ENCODE peak calls at places on chromosomes 2 and 18, in seven cellular contexts. S is AG10803, W is colonic mucosa, L is kidney epithelial cell, R is kidney, M is neural progenitor cell, D is stomach. T is an unnamed sample.

GRCh38 chr2:19542796-19543195 is 184.4 kb upstream of the OSR1 start:
- DNase-seq in R (no peak), M (no peak), S (peak; percentile 15), W (no peak), L (no peak), D (no peak), T (no peak)

GRCh38 chr2:241309684-241310117 is 5.8 kb downstream of the HDLBP start:
- DNase-seq in S (peak; percentile 58), D (peak; percentile 38), L (no peak), M (no peak), W (no peak), R (no peak), T (no peak)

GRCh38 chr2:53018830-53019425 is 748.7 kb upstream of the CHAC2 start:
- DNase-seq in D (no peak), L (no peak), R (no peak), S (no peak), W (no peak), M (peak; percentile 23), T (no peak)

GRCh38 chr2:61354486-61355197 is 116.2 kb downstream of the USP34 start:
- DNase-seq in S (no peak), L (no peak), W (no peak), D (no peak), M (no peak), R (no peak), T (no peak)

GRCh38 chr2:189466656-189467055 is 25.4 kb downstream of the WDR75 start:
- DNase-seq in L (no peak), D (no peak), M (peak; percentile 15), R (no peak), S (peak; percentile 44), W (no peak), T (no peak)

GRCh38 chr18:44681611-44682010 is 923 bp downstream of the SETBP1 start:
- DNase-seq in W (no peak), R (no peak), S (no peak), M (no peak), D (no peak), L (no peak), T (no peak)

GRCh38 chr18:76274470-76275289 is 220.4 kb downstream of the ZNF516 start:
- DNase-seq in R (no peak), L (no peak), D (no peak), W (no peak), S (peak; percentile 5), M (peak; percentile 85), T (peak; percentile 77)

GRCh38 chr18:48733854-48734253 is 195.0 kb downstream of the CTIF start:
- DNase-seq in L (no peak), S (no peak), W (no peak), M (no peak), R (peak; percentile 45), D (no peak), T (no peak)

GRCh38 chr18:62979172-62979571 is 263.8 kb downstream of the PHLPP1 start:
- DNase-seq in M (no peak), D (peak; percentile 60), S (peak; percentile 85), L (no peak), W (no peak), R (no peak), T (no peak)

GRCh38 chr2:28658369-28658768 is 93.3 kb upstream of the PPP1CB start:
- DNase-seq in D (no peak), M (no peak), R (no peak), L (no peak), S (peak; percentile 62), W (no peak), T (no peak)

GRCh38 chr2:178194600-178195389 is 483 bp downstream of the OSBPL6 start:
- DNase-seq in R (peak; percentile 77), L (no peak), S (peak; percentile 60), W (peak; percentile 34), M (peak; percentile 77), D (peak; percentile 27), T (peak; percentile 74)

GRCh38 chr18:14974576-14974975 is 226.6 kb downstream of the ANKRD30B start:
- DNase-seq in D (no peak), L (no peak), M (no peak), S (peak; percentile 29), W (no peak), R (no peak), T (no peak)

GRCh38 chr2:174835797-174836255 is 71.6 kb upstream of the CHRNA1 start:
- DNase-seq in L (peak; percentile 63), M (peak; percentile 64), D (no peak), R (no peak), W (no peak), S (peak; percentile 96), T (no peak)

GRCh38 chr18:74378179-74378682 is 62.6 kb downstream of the C18orf63 start:
- DNase-seq in D (no peak), S (peak; percentile 77), L (no peak), M (no peak), W (peak; percentile 10), R (no peak), T (no peak)

GRCh38 chr18:76445275-76445674 is 49.8 kb downstream of the ZNF516 start:
- DNase-seq in L (peak; percentile 42), R (no peak), M (no peak), S (peak; percentile 88), D (no peak), W (no peak), T (no peak)

DNA sequence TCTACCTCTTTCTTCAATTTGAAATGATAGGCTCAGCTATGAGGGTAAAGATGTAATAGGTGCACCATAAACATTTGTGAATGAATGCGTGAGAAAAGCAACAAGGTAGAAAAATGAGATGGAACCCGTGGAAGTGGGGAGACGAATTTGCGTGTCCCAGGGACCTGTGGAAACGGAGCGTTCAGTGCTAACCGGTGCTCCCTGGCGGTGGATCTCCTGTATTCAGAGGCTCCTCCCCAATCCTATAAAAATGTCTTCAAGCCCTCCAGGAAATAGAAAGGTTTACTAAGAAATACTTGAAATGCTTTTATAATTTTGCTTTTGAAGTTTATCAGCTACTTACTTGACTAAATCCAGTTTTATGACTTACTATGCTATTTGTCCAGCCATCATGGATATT is 62.8 kb upstream of the RBM44 start:
- DNase-seq in L (no peak), M (no peak), S (no peak), R (no peak), W (no peak), D (no peak), T (no peak)
- TF ChIP-seq CTCF in L (no peak), M (no peak), S (no peak), R (no peak), W (no peak), D (no peak), T (peak; percentile 29)

DNA sequence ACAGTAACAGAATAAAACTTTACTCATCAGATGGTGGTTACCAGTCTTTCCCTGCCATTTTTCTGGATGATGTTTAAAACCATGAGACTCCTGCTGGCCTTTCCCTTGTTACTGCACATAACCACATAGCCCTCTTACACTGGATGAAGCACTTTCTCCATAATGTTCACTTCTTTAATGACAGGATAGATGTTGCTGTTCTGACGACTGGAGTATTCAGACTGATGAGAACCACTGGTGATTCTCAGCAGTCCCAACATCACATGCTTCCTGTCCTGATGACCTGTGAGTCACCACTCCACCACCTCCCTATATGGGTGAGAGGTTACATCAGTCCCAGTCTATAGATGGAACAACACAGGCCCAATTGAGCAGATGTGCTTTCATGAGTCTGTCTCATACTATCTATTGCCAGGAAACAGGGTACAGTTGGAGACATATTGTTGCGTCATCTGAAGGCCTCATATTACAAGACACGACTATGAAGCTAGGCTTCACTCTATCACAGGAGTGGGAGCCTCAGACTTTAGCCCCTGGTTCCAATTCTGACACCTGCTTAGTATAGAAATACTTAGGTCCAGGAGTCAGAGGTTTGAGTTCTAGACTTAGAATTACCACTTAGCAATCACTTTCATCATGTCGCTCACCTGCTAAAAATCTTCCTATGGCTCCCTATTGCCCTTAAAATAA is 145.7 kb upstream of the KLF7 start:
- DNase-seq in W (peak; percentile 28), L (peak; percentile 89), S (peak; percentile 98), D (peak; percentile 28), R (no peak), M (no peak), T (no peak)
- TF ChIP-seq CTCF in W (no peak), L (peak; percentile 30), S (peak; percentile 57), D (no peak), R (no peak), M (no peak), T (peak; percentile 26)

DNA sequence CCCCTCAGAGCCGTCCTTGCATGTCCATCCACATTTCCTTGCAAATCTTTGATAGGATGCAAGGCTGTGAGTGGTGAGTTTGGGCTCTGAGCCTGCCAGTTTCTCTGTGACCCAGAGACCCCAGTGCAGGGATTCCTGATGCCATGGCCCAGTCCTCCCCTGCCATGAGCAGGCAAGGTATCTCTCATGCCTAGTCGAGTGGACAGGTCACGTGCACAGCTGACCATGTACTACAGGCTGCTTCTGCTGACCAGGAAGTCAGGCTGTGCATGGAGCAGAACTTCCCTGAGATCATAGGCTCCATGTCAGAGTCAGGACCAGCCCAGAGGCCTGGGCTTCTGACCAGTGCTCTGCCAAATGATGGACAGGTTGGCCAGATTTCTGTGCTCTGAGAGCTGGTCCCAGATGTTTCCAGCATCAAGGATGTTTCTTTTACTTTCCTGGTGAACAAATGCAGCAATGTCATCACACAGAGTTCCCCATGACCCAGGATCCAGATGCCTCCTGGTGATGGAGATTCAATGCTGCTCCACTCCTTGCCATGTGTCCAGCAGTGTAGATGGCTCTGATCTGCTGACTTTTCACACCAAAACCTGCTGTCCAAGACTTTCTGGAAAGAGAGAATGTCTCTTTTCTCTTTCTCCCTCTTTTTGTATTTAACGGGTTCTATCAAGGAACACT is 321.6 kb upstream of the HS6ST1 start:
- DNase-seq in R (peak; percentile 19), D (peak; percentile 9), M (no peak), S (no peak), L (no peak), W (peak; percentile 9), T (no peak)
- TF ChIP-seq CTCF in R (no peak), D (no peak), M (no peak), S (peak; percentile 46), L (no peak), W (no peak), T (no peak)

GRCh38 chr2:38165698-38166097 is 89.7 kb upstream of the CYP1B1 start:
- DNase-seq in W (no peak), L (no peak), R (no peak), D (no peak), M (no peak), S (no peak), T (no peak)

GRCh38 chr2:38163579-38163978 is 87.6 kb upstream of the CYP1B1 start:
- DNase-seq in M (no peak), W (no peak), D (no peak), R (no peak), L (no peak), S (no peak), T (no peak)

GRCh38 chr2:38164881-38165280 is 88.9 kb upstream of the CYP1B1 start:
- DNase-seq in R (no peak), D (no peak), S (no peak), W (no peak), M (no peak), L (peak; percentile 82), T (no peak)

GRCh38 chr2:38160517-38160916 is 84.6 kb upstream of the CYP1B1 start:
- DNase-seq in R (no peak), L (no peak), M (no peak), D (no peak), S (no peak), W (no peak), T (no peak)

DNA sequence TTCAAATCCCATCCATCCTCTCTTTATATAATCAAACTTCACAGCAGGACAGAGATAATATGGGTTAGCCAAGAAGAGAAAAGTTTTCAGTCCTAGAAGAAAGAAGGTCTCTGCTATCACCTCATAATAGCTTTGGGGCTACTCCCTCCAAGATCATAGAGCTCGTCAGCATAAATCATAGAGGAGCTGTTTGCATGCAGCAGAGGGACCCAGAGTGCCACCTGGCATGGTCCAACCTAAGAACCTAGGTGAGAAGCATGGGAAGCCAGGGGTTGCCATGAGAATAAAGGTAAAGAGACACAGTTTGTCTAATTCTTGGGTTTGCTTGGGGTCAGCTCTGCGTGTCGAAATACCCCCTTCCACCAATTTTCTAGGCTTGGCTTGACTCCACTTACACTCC is 87.1 kb upstream of the CYP1B1 start:
- DNase-seq in R (no peak), L (no peak), W (no peak), D (no peak), S (no peak), M (no peak), T (no peak)
- TF ChIP-seq CTCF in R (no peak), L (no peak), W (no peak), D (no peak), S (no peak), M (no peak), T (no peak)

T was measured in H9.